ENCODE peak calls at places on chromosome 1, in five cellular contexts. Q, M, Z, W and I are unnamed samples.
A peak's percentile ranks its signal among the peaks of the same experiment; 100 is the strongest.

GRCh38 chr1:59108481-59109317 is 188.2 kb upstream of the FGGY start:
- DNase-seq in M (no peak), W (no peak), Z (no peak), Q (no peak), I (no peak)

GRCh38 chr1:113783254-113784103 is 24.2 kb upstream of the PHTF1 start:
- DNase-seq in Q (no peak), W (no peak), Z (peak; percentile 79), M (peak; percentile 15), I (peak; percentile 80)

GRCh38 chr1:30748098-30748698 is 9.4 kb downstream of the LAPTM5 start:
- DNase-seq in Q (peak; percentile 81), Z (peak; percentile 15), M (no peak), W (no peak), I (no peak)

GRCh38 chr1:21344750-21345443 is 54.6 kb upstream of the ECE1 start:
- DNase-seq in M (no peak), Z (no peak), Q (peak; percentile 50), W (peak; percentile 31), I (no peak)

GRCh38 chr1:15272009-15272781 is 25.2 kb downstream of the FHAD1 start:
- DNase-seq in W (peak; percentile 69), Q (peak; percentile 77), M (peak; percentile 67), Z (peak; percentile 81), I (peak; percentile 79)

GRCh38 chr1:54134301-54134700 is 18.5 kb downstream of the CDCP2 start:
- DNase-seq in Q (no peak), Z (no peak), M (no peak), W (no peak), I (no peak)

GRCh38 chr1:35243681-35244080 is 24.8 kb upstream of the ZMYM4 start:
- DNase-seq in Q (no peak), M (no peak), Z (no peak), W (no peak), I (no peak)

GRCh38 chr1:5304702-5305101 is 650.3 kb downstream of the AJAP1 start:
- DNase-seq in W (no peak), Q (no peak), M (no peak), Z (no peak), I (no peak)

GRCh38 chr1:93015590-93015989 is 54.3 kb upstream of the DIPK1A start:
- DNase-seq in M (no peak), Q (no peak), W (no peak), Z (peak; percentile 43), I (no peak)

GRCh38 chr1:225772323-225772768 is 5.3 kb upstream of the SRP9 start:
- DNase-seq in Z (peak; percentile 92), W (peak; percentile 93), Q (peak; percentile 89), M (peak; percentile 79), I (peak; percentile 93)

GRCh38 chr1:234214129-234214910 is 158.9 kb upstream of the COA6 start:
- DNase-seq in W (no peak), Q (peak; percentile 45), M (peak; percentile 15), Z (no peak), I (peak; percentile 62)

GRCh38 chr1:2050482-2050792 is 226 bp downstream of the PRKCZ start:
- DNase-seq in W (no peak), Q (peak; percentile 66), Z (no peak), M (no peak), I (no peak)

GRCh38 chr1:19676438-19676922 is 11.8 kb downstream of the HTR6 start:
- DNase-seq in M (peak; percentile 36), W (peak; percentile 43), Q (peak; percentile 75), Z (peak; percentile 80), I (peak; percentile 88)

GRCh38 chr1:198295975-198296374 is 139.2 kb downstream of the NEK7 start:
- DNase-seq in Z (no peak), W (no peak), M (no peak), Q (peak; percentile 10), I (no peak)

GRCh38 chr1:103514920-103515503 is 10.5 kb upstream of the RNPC3 start:
- DNase-seq in Z (peak; percentile 80), W (no peak), M (peak; percentile 58), Q (peak; percentile 31), I (peak; percentile 40)

GRCh38 chr1:208235983-208236761 is 8.0 kb downstream of the PLXNA2 start:
- DNase-seq in Q (no peak), W (peak; percentile 48), M (peak; percentile 74), Z (peak; percentile 86), I (peak; percentile 83)

GRCh38 chr1:156492013-156492590 is 8.5 kb downstream of the MEF2D start:
- DNase-seq in M (no peak), Q (no peak), W (no peak), Z (no peak), I (no peak)

GRCh38 chr1:30521261-30521865 is 202.0 kb downstream of the MATN1 start:
- DNase-seq in Q (no peak), Z (no peak), W (peak; percentile 10), M (no peak), I (no peak)

GRCh38 chr1:214492405-214493075 is 58.9 kb downstream of the PTPN14 start:
- DNase-seq in Q (no peak), W (no peak), Z (peak; percentile 49), M (peak; percentile 63), I (peak; percentile 50)

GRCh38 chr1:118116401-118116800 is 68.6 kb downstream of the SPAG17 start:
- DNase-seq in M (no peak), Q (no peak), W (no peak), Z (no peak), I (no peak)

GRCh38 chr1:201468844-201469644 is at the start of gene PHLDA3:
- DNase-seq in W (peak; percentile 79), Z (peak; percentile 92), Q (peak; percentile 89), M (peak; percentile 61), I (peak; percentile 93)